ENCODE peak calls at places on chromosome 20, in ten cellular contexts. One of them, this sample, is unnamed.

GRCh38 chr20:51886891-51887608 is 84.7 kb upstream of the SALL4 start:
- DNase-seq in mammary epithelial cell: no peak
- DNase-seq in NCI-H1092 treated with DMSO at 0.1 percent for 48 hours: no peak
- DNase-seq in effector memory CD4-positive, alpha-beta T cell: no peak
- DNase-seq in esophagus squamous epithelium: no peak
- DNase-seq in HS-5: no peak
- DNase-seq in fibroblast of lung: peak
- DNase-seq in heart right ventricle: no peak
- DNase-seq in A549: no peak
- DNase-seq in DMS53: no peak
- DNase-seq in this sample: no peak

GRCh38 chr20:62239278-62239879 is 1.1 kb downstream of the OSBPL2 start:
- DNase-seq in mammary epithelial cell: no peak
- DNase-seq in NCI-H1092 treated with DMSO at 0.1 percent for 48 hours: no peak
- DNase-seq in effector memory CD4-positive, alpha-beta T cell: no peak
- DNase-seq in esophagus squamous epithelium: no peak
- DNase-seq in HS-5: no peak
- DNase-seq in fibroblast of lung: no peak
- DNase-seq in heart right ventricle: no peak
- DNase-seq in A549: no peak
- DNase-seq in DMS53: no peak
- DNase-seq in this sample: no peak

GRCh38 chr20:53842301-53843099 is 227.9 kb downstream of the BCAS1 start:
- DNase-seq in mammary epithelial cell: no peak
- DNase-seq in NCI-H1092 treated with DMSO at 0.1 percent for 48 hours: no peak
- DNase-seq in effector memory CD4-positive, alpha-beta T cell: no peak
- DNase-seq in esophagus squamous epithelium: no peak
- DNase-seq in HS-5: no peak
- DNase-seq in fibroblast of lung: no peak
- DNase-seq in heart right ventricle: no peak
- DNase-seq in A549: no peak
- DNase-seq in DMS53: no peak
- DNase-seq in this sample: no peak

GRCh38 chr20:38296433-38296832 is 7.5 kb upstream of the BPI start:
- DNase-seq in mammary epithelial cell: no peak
- DNase-seq in NCI-H1092 treated with DMSO at 0.1 percent for 48 hours: no peak
- DNase-seq in effector memory CD4-positive, alpha-beta T cell: no peak
- DNase-seq in esophagus squamous epithelium: no peak
- DNase-seq in HS-5: no peak
- DNase-seq in fibroblast of lung: no peak
- DNase-seq in heart right ventricle: no peak
- DNase-seq in A549: no peak
- DNase-seq in DMS53: no peak
- DNase-seq in this sample: no peak

GRCh38 chr20:33433465-33433864 is 10.1 kb downstream of the SNTA1 start:
- DNase-seq in mammary epithelial cell: no peak
- DNase-seq in NCI-H1092 treated with DMSO at 0.1 percent for 48 hours: no peak
- DNase-seq in effector memory CD4-positive, alpha-beta T cell: no peak
- DNase-seq in esophagus squamous epithelium: no peak
- DNase-seq in HS-5: no peak
- DNase-seq in fibroblast of lung: no peak
- DNase-seq in heart right ventricle: peak
- DNase-seq in A549: no peak
- DNase-seq in DMS53: no peak
- DNase-seq in this sample: no peak

GRCh38 chr20:478949-479429 is 16.7 kb upstream of the TBC1D20 start:
- DNase-seq in mammary epithelial cell: peak
- DNase-seq in NCI-H1092 treated with DMSO at 0.1 percent for 48 hours: peak
- DNase-seq in effector memory CD4-positive, alpha-beta T cell: no peak
- DNase-seq in esophagus squamous epithelium: no peak
- DNase-seq in HS-5: no peak
- DNase-seq in fibroblast of lung: peak
- DNase-seq in heart right ventricle: no peak
- DNase-seq in A549: peak
- DNase-seq in DMS53: peak
- DNase-seq in this sample: peak

GRCh38 chr20:3781153-3781910 is at the start of gene SPEF1:
- DNase-seq in mammary epithelial cell: peak
- DNase-seq in NCI-H1092 treated with DMSO at 0.1 percent for 48 hours: peak
- DNase-seq in effector memory CD4-positive, alpha-beta T cell: no peak
- DNase-seq in esophagus squamous epithelium: no peak
- DNase-seq in HS-5: peak
- DNase-seq in fibroblast of lung: peak
- DNase-seq in heart right ventricle: peak
- DNase-seq in A549: peak
- DNase-seq in DMS53: peak
- DNase-seq in this sample: peak

GRCh38 chr20:24764027-24764797 is 184.9 kb upstream of the CST7 start:
- DNase-seq in mammary epithelial cell: no peak
- DNase-seq in NCI-H1092 treated with DMSO at 0.1 percent for 48 hours: no peak
- DNase-seq in effector memory CD4-positive, alpha-beta T cell: no peak
- DNase-seq in esophagus squamous epithelium: no peak
- DNase-seq in HS-5: no peak
- DNase-seq in fibroblast of lung: no peak
- DNase-seq in heart right ventricle: no peak
- DNase-seq in A549: no peak
- DNase-seq in DMS53: no peak
- DNase-seq in this sample: no peak

This sample was measured in trophoblast cell.